ENCODE peak calls at places on chromosomes 3 and 15, in seven cellular contexts. One of them, this sample, is unnamed.

GRCh38 chr15:49415638-49416037 is 7.4 kb upstream of the FGF7 start:
- DNase-seq in NCI-H226: peak; percentile 76
- DNase-seq in epithelial cell of esophagus: peak; percentile 67
- DNase-seq in stimulated activated CD4-positive, alpha-beta T cell treated with anti-CD3 and anti-CD28 coated beads, TNF-alpha, amount 100 ng/mL, for 24 hours: no peak
- DNase-seq in Kasumi-1: no peak
- DNase-seq in iris pigment epithelial cell: peak; percentile 93
- DNase-seq in endothelial cell: no peak
- DNase-seq in this sample: no peak

GRCh38 chr3:45223889-45224730 is 2.0 kb downstream of the TMEM158 start:
- DNase-seq in Kasumi-1: peak; percentile 13
- DNase-seq in epithelial cell of esophagus: peak; percentile 32
- DNase-seq in NCI-H226: no peak
- DNase-seq in stimulated activated CD4-positive, alpha-beta T cell treated with anti-CD3 and anti-CD28 coated beads, TNF-alpha, amount 100 ng/mL, for 24 hours: no peak
- DNase-seq in iris pigment epithelial cell: peak; percentile 65
- DNase-seq in endothelial cell: no peak
- DNase-seq in this sample: no peak

GRCh38 chr15:49060710-49061483 is 14.7 kb upstream of the SECISBP2L start:
- DNase-seq in NCI-H226: no peak
- DNase-seq in stimulated activated CD4-positive, alpha-beta T cell treated with anti-CD3 and anti-CD28 coated beads, TNF-alpha, amount 100 ng/mL, for 24 hours: no peak
- DNase-seq in endothelial cell: no peak
- DNase-seq in epithelial cell of esophagus: no peak
- DNase-seq in Kasumi-1: no peak
- DNase-seq in iris pigment epithelial cell: peak; percentile 78
- DNase-seq in this sample: no peak

GRCh38 chr15:61319892-61320291 is 90.8 kb upstream of the RORA start:
- DNase-seq in iris pigment epithelial cell: no peak
- DNase-seq in NCI-H226: no peak
- DNase-seq in endothelial cell: no peak
- DNase-seq in Kasumi-1: no peak
- DNase-seq in stimulated activated CD4-positive, alpha-beta T cell treated with anti-CD3 and anti-CD28 coated beads, TNF-alpha, amount 100 ng/mL, for 24 hours: no peak
- DNase-seq in epithelial cell of esophagus: no peak
- DNase-seq in this sample: no peak

GRCh38 chr3:43262194-43262593 is 24.1 kb upstream of the SNRK start:
- DNase-seq in NCI-H226: no peak
- DNase-seq in iris pigment epithelial cell: no peak
- DNase-seq in Kasumi-1: no peak
- DNase-seq in stimulated activated CD4-positive, alpha-beta T cell treated with anti-CD3 and anti-CD28 coated beads, TNF-alpha, amount 100 ng/mL, for 24 hours: no peak
- DNase-seq in endothelial cell: no peak
- DNase-seq in epithelial cell of esophagus: no peak
- DNase-seq in this sample: no peak

GRCh38 chr3:61638721-61639120 is 77.3 kb downstream of the PTPRG start:
- DNase-seq in NCI-H226: no peak
- DNase-seq in iris pigment epithelial cell: no peak
- DNase-seq in epithelial cell of esophagus: no peak
- DNase-seq in stimulated activated CD4-positive, alpha-beta T cell treated with anti-CD3 and anti-CD28 coated beads, TNF-alpha, amount 100 ng/mL, for 24 hours: no peak
- DNase-seq in endothelial cell: no peak
- DNase-seq in Kasumi-1: no peak
- DNase-seq in this sample: no peak

GRCh38 chr3:128932516-128933212 is 53.2 kb downstream of the ACAD9 start:
- DNase-seq in Kasumi-1: no peak
- DNase-seq in stimulated activated CD4-positive, alpha-beta T cell treated with anti-CD3 and anti-CD28 coated beads, TNF-alpha, amount 100 ng/mL, for 24 hours: no peak
- DNase-seq in iris pigment epithelial cell: no peak
- DNase-seq in epithelial cell of esophagus: peak; percentile 18
- DNase-seq in endothelial cell: no peak
- DNase-seq in NCI-H226: no peak
- DNase-seq in this sample: no peak

GRCh38 chr3:141294848-141295247 is 63.2 kb downstream of the PXYLP1 start:
- DNase-seq in endothelial cell: no peak
- DNase-seq in stimulated activated CD4-positive, alpha-beta T cell treated with anti-CD3 and anti-CD28 coated beads, TNF-alpha, amount 100 ng/mL, for 24 hours: no peak
- DNase-seq in Kasumi-1: no peak
- DNase-seq in iris pigment epithelial cell: peak; percentile 94
- DNase-seq in epithelial cell of esophagus: peak; percentile 81
- DNase-seq in NCI-H226: peak; percentile 65
- DNase-seq in this sample: no peak

GRCh38 chr3:46008058-46008457 is 12.4 kb upstream of the FYCO1 start:
- DNase-seq in endothelial cell: no peak
- DNase-seq in Kasumi-1: no peak
- DNase-seq in epithelial cell of esophagus: no peak
- DNase-seq in NCI-H226: no peak
- DNase-seq in iris pigment epithelial cell: no peak
- DNase-seq in stimulated activated CD4-positive, alpha-beta T cell treated with anti-CD3 and anti-CD28 coated beads, TNF-alpha, amount 100 ng/mL, for 24 hours: no peak
- DNase-seq in this sample: no peak

GRCh38 chr3:14125193-14126016 is 553 bp downstream of the TMEM43 start:
- DNase-seq in iris pigment epithelial cell: peak; percentile 96
- DNase-seq in endothelial cell: peak; percentile 58
- DNase-seq in stimulated activated CD4-positive, alpha-beta T cell treated with anti-CD3 and anti-CD28 coated beads, TNF-alpha, amount 100 ng/mL, for 24 hours: peak; percentile 45
- DNase-seq in epithelial cell of esophagus: peak; percentile 96
- DNase-seq in NCI-H226: peak; percentile 97
- DNase-seq in Kasumi-1: peak; percentile 75
- DNase-seq in this sample: peak; percentile 18

GRCh38 chr3:9649791-9650521 is 651 bp downstream of the MTMR14 start:
- DNase-seq in endothelial cell: peak; percentile 9
- DNase-seq in Kasumi-1: peak; percentile 93
- DNase-seq in iris pigment epithelial cell: no peak
- DNase-seq in epithelial cell of esophagus: no peak
- DNase-seq in stimulated activated CD4-positive, alpha-beta T cell treated with anti-CD3 and anti-CD28 coated beads, TNF-alpha, amount 100 ng/mL, for 24 hours: no peak
- DNase-seq in NCI-H226: no peak
- DNase-seq in this sample: peak; percentile 42

This sample was measured in GM18507.